ENCODE peak calls at places on chromosome 11, in ten cellular contexts. R is effector CD4-positive, alpha-beta T cell; O is cardiac fibroblast; X is stimulated activated CD4-positive, alpha-beta T cell treated with anti-CD3 and anti-CD28 coated beads, Interleukin-12 subunit alpha, Interleukin-12 subunit beta, amount 100 ng/mL, for 24 hours; N is activated effector memory CD4-positive, alpha-beta T cell treated with anti-CD3 and anti-CD28 coated beads, Interleukin-2, amount 50 U/mL, for 16 hours; Y is HEK293T; J is naive B cell; S is epithelial cell of prostate; F is RWPE1; M is caudate nucleus. D is an unnamed sample.
A peak's percentile ranks its signal among the peaks of the same experiment; 100 is the strongest.

GRCh38 chr11:102994101-102994500 is 38.6 kb upstream of the MMP13 start:
- DNase-seq in Y (peak; percentile 13), M (no peak), X (no peak), F (no peak), N (no peak), O (no peak), J (no peak), S (no peak), R (no peak), D (peak; percentile 25)

GRCh38 chr11:75841739-75842138 is 26.7 kb downstream of the UVRAG start:
- DNase-seq in R (no peak), N (no peak), O (no peak), X (no peak), J (no peak), M (no peak), S (no peak), Y (no peak), F (no peak), D (no peak)

GRCh38 chr11:44855138-44855849 is 95.4 kb downstream of the TP53I11 start:
- DNase-seq in Y (no peak), S (no peak), F (no peak), R (no peak), X (no peak), M (no peak), J (no peak), N (no peak), O (no peak), D (no peak)

GRCh38 chr11:1262172-1263006 is 39.5 kb downstream of the MUC5B start:
- DNase-seq in O (peak; percentile 91), X (peak; percentile 79), F (peak; percentile 88), M (peak; percentile 73), R (peak; percentile 73), N (peak; percentile 94), J (peak; percentile 79), S (peak; percentile 59), Y (peak; percentile 88), D (peak; percentile 86)

GRCh38 chr11:10116588-10116987 is 177.4 kb downstream of the SBF2 start:
- DNase-seq in J (no peak), X (no peak), M (no peak), F (no peak), O (peak; percentile 33), S (no peak), N (no peak), Y (no peak), R (no peak), D (no peak)

GRCh38 chr11:8567597-8568198 is 26.3 kb downstream of the STK33 start:
- DNase-seq in R (no peak), M (no peak), O (peak; percentile 27), S (no peak), Y (no peak), X (no peak), F (peak; percentile 38), J (no peak), N (no peak), D (no peak)

GRCh38 chr11:47271961-47272661 is 2.2 kb downstream of the MADD start:
- DNase-seq in X (no peak), J (no peak), R (no peak), N (no peak), M (no peak), F (no peak), Y (peak; percentile 21), O (no peak), S (no peak), D (no peak)

GRCh38 chr11:103228807-103229206 is 119.6 kb downstream of the DYNC2H1 start:
- DNase-seq in M (no peak), O (peak; percentile 21), X (no peak), S (no peak), R (no peak), N (no peak), Y (no peak), F (no peak), J (no peak), D (no peak)

GRCh38 chr11:113778111-113778910 is 1.3 kb upstream of the CLDN25 start:
- DNase-seq in X (no peak), Y (no peak), O (peak; percentile 58), M (peak; percentile 8), F (peak; percentile 85), J (no peak), N (no peak), R (no peak), S (peak; percentile 88), D (peak; percentile 10)

GRCh38 chr11:68749501-68750196 is 1.7 kb downstream of the TESMIN start:
- DNase-seq in R (no peak), Y (no peak), J (no peak), X (no peak), M (no peak), O (peak; percentile 10), N (no peak), S (no peak), F (no peak), D (no peak)

GRCh38 chr11:30488304-30488998 is 97.7 kb downstream of the MPPED2 start:
- DNase-seq in X (no peak), F (no peak), J (no peak), N (no peak), S (peak; percentile 24), O (peak; percentile 61), R (no peak), M (no peak), Y (peak; percentile 65), D (no peak)

GRCh38 chr11:92224394-92225205 is at the start of gene FAT3:
- DNase-seq in N (no peak), O (peak; percentile 37), S (no peak), M (no peak), J (no peak), X (no peak), Y (peak; percentile 63), R (no peak), F (peak; percentile 30), D (peak; percentile 45)

GRCh38 chr11:46363455-46363920 is 16.2 kb downstream of the DGKZ start:
- DNase-seq in F (peak; percentile 67), S (no peak), R (no peak), M (peak; percentile 35), O (peak; percentile 50), X (no peak), Y (no peak), N (no peak), J (no peak), D (no peak)

GRCh38 chr11:123504401-123504800 is 74.3 kb downstream of the GRAMD1B start:
- DNase-seq in F (no peak), M (no peak), J (no peak), R (no peak), O (no peak), N (no peak), S (no peak), Y (no peak), X (no peak), D (no peak)

GRCh38 chr11:111063711-111064110 is 181.8 kb upstream of the POU2AF2 start:
- DNase-seq in X (no peak), F (peak; percentile 6), J (no peak), O (peak; percentile 29), S (no peak), R (no peak), M (no peak), Y (no peak), N (no peak), D (no peak)

GRCh38 chr11:77418155-77418980 is 55.5 kb downstream of the PAK1 start:
- DNase-seq in N (no peak), S (no peak), O (no peak), Y (no peak), M (no peak), J (no peak), F (no peak), R (no peak), X (no peak), D (no peak)

GRCh38 chr11:73244589-73245240 is 26.6 kb downstream of the P2RY2 start:
- DNase-seq in J (no peak), Y (no peak), R (no peak), O (no peak), F (no peak), X (no peak), S (no peak), M (no peak), N (peak; percentile 24), D (no peak)

GRCh38 chr11:86669424-86669823 is 3.0 kb downstream of the ME3 start:
- DNase-seq in S (no peak), F (no peak), X (no peak), J (no peak), M (no peak), N (no peak), Y (no peak), O (peak; percentile 18), R (no peak), D (no peak)

GRCh38 chr11:2137202-2138071 is 1.8 kb downstream of the IGF2 start:
- DNase-seq in F (peak; percentile 81), M (no peak), R (no peak), X (no peak), N (no peak), O (peak; percentile 73), S (no peak), J (no peak), Y (peak; percentile 62), D (peak; percentile 85)

GRCh38 chr11:108432783-108433182 is 34.5 kb downstream of the C11orf65 start:
- DNase-seq in S (no peak), O (no peak), X (no peak), R (no peak), N (no peak), F (no peak), Y (no peak), J (no peak), M (no peak), D (peak; percentile 79)

GRCh38 chr11:16111690-16112089 is 244.7 kb downstream of the SOX6 start:
- DNase-seq in M (no peak), S (no peak), O (no peak), F (no peak), J (no peak), X (no peak), N (no peak), R (no peak), Y (no peak), D (no peak)

GRCh38 chr11:126163074-126163700 is 48.3 kb downstream of the RPUSD4 start:
- DNase-seq in M (no peak), Y (no peak), N (no peak), X (no peak), F (peak; percentile 61), R (no peak), O (peak; percentile 10), S (peak; percentile 5), J (no peak), D (peak; percentile 92)

GRCh38 chr11:10925149-10925926 is 67.5 kb upstream of the ZBED5 start:
- DNase-seq in O (no peak), M (no peak), R (no peak), S (no peak), F (no peak), J (no peak), N (no peak), Y (no peak), X (no peak), D (no peak)

GRCh38 chr11:104781719-104782376 is 116.4 kb downstream of the CASP12 start:
- DNase-seq in M (no peak), N (no peak), Y (no peak), F (peak; percentile 6), O (no peak), J (no peak), R (no peak), S (no peak), X (no peak), D (no peak)

GRCh38 chr11:77299528-77299993 is 1.9 kb downstream of the GDPD4 start:
- DNase-seq in X (no peak), Y (no peak), S (peak; percentile 98), J (no peak), O (peak; percentile 60), N (no peak), R (no peak), F (peak; percentile 86), M (no peak), D (no peak)

GRCh38 chr11:123587044-123587443 is 67.4 kb downstream of the SCN3B start:
- DNase-seq in M (no peak), F (no peak), X (no peak), S (no peak), R (no peak), N (no peak), O (peak; percentile 33), Y (no peak), J (no peak), D (peak; percentile 20)

GRCh38 chr11:18111005-18111404 is 5.1 kb upstream of the SAAL1 start:
- DNase-seq in F (no peak), J (no peak), S (no peak), O (no peak), R (no peak), Y (no peak), N (no peak), M (no peak), X (no peak), D (no peak)

GRCh38 chr11:104907521-104908185 is 9.4 kb upstream of the CASP12 start:
- DNase-seq in O (no peak), S (no peak), M (no peak), N (no peak), F (no peak), X (no peak), R (no peak), Y (no peak), J (no peak), D (no peak)

D was measured in HTR-8/SVneo.